ENCODE peak calls at places on chromosomes 11 and 22, in nine cellular contexts. U, W, T, C, N, I, X, S and Y are unnamed samples.

GRCh38 chr11:26805001-26805400 is 83.1 kb upstream of the SLC5A12 start:
- DNase-seq in W (no peak), T (no peak), U (no peak), X (no peak), N (no peak), I (no peak), S (no peak), C (no peak), Y (no peak)

GRCh38 chr11:43619863-43620505 is 60.6 kb upstream of the HSD17B12 start:
- DNase-seq in W (no peak), C (no peak), U (no peak), I (no peak), X (no peak), S (peak), T (no peak), N (no peak), Y (no peak)

GRCh38 chr11:48354013-48354412 is 12.3 kb downstream of the OR4C5 start:
- DNase-seq in X (no peak), I (no peak), W (no peak), S (no peak), C (no peak), U (no peak), T (no peak), N (no peak), Y (no peak)

GRCh38 chr11:129315781-129316579 is 59.7 kb upstream of the BARX2 start:
- DNase-seq in T (no peak), X (no peak), W (no peak), S (peak), U (no peak), C (no peak), N (peak), I (no peak), Y (peak)

GRCh38 chr11:2737876-2738275 is 38.1 kb upstream of the KCNQ1OT1 start:
- DNase-seq in W (no peak), U (no peak), N (peak), I (peak), C (no peak), S (no peak), T (no peak), X (no peak), Y (no peak)

GRCh38 chr11:76523147-76523546 is 78.3 kb downstream of the EMSY start:
- DNase-seq in C (no peak), X (no peak), T (no peak), N (no peak), S (peak), W (no peak), I (no peak), U (no peak), Y (no peak)

GRCh38 chr11:72122607-72123006 is 10.1 kb upstream of the ANAPC15 start:
- DNase-seq in C (no peak), I (no peak), W (no peak), S (no peak), U (no peak), T (no peak), N (no peak), X (no peak), Y (no peak)

GRCh38 chr11:68843703-68844312 is 2.1 kb upstream of the CPT1A start:
- DNase-seq in I (no peak), W (no peak), S (peak), N (peak), T (peak), X (no peak), C (peak), U (no peak), Y (peak)

GRCh38 chr22:19497245-19497644 is 17.5 kb downstream of the CDC45 start:
- DNase-seq in T (no peak), S (no peak), C (no peak), U (no peak), W (no peak), X (no peak), I (peak), N (no peak), Y (no peak)

GRCh38 chr11:9663699-9664275 is at the start of gene SWAP70:
- DNase-seq in S (peak), I (peak), C (peak), W (peak), U (peak), T (peak), X (no peak), N (peak), Y (peak)

GRCh38 chr22:26848244-26848920 is 191.0 kb downstream of the MIAT start:
- DNase-seq in N (no peak), S (no peak), W (no peak), C (no peak), T (no peak), I (no peak), X (no peak), U (no peak), Y (no peak)

GRCh38 chr11:79663012-79663411 is 222.2 kb upstream of the TENM4 start:
- DNase-seq in N (no peak), C (no peak), T (no peak), W (no peak), U (no peak), X (no peak), I (no peak), S (no peak), Y (no peak)

GRCh38 chr22:50206599-50206998 is 5.8 kb downstream of the SELENOO start:
- DNase-seq in N (peak), T (peak), C (peak), I (peak), X (no peak), U (no peak), S (peak), W (no peak), Y (no peak)

GRCh38 chr11:112903310-112903709 is 57.9 kb upstream of the NCAM1 start:
- DNase-seq in I (no peak), W (no peak), N (no peak), U (no peak), S (no peak), C (no peak), T (no peak), X (no peak), Y (no peak)

GRCh38 chr11:102139081-102139498 is 28.8 kb downstream of the YAP1 start:
- DNase-seq in X (no peak), S (no peak), T (no peak), I (no peak), W (no peak), C (no peak), U (no peak), N (no peak), Y (no peak)

GRCh38 chr11:2096001-2096918 is 42.9 kb downstream of the IGF2 start:
- DNase-seq in I (no peak), X (no peak), N (no peak), W (no peak), U (no peak), T (no peak), S (no peak), C (peak), Y (no peak)

GRCh38 chr11:67316882-67317364 is 13.6 kb downstream of the SSH3 start:
- DNase-seq in I (no peak), N (no peak), W (no peak), S (no peak), X (no peak), C (no peak), U (peak), T (no peak), Y (no peak)

GRCh38 chr11:92846542-92847125 is 122.8 kb upstream of the MTNR1B start:
- DNase-seq in I (no peak), C (no peak), X (no peak), W (no peak), N (peak), T (no peak), U (no peak), S (no peak), Y (no peak)

GRCh38 chr22:23888615-23889401 is 5.4 kb upstream of the MIF start:
- DNase-seq in C (no peak), U (peak), I (peak), W (no peak), N (no peak), X (no peak), S (peak), T (no peak), Y (no peak)

GRCh38 chr11:10663365-10663764 is 30.2 kb downstream of the IRAG1 start:
- DNase-seq in C (no peak), W (no peak), S (no peak), T (no peak), I (no peak), N (no peak), U (no peak), X (no peak), Y (no peak)

GRCh38 chr11:95087171-95087570 is 2.5 kb upstream of the ENDOD1 start:
- DNase-seq in I (no peak), C (no peak), T (no peak), N (no peak), X (no peak), U (no peak), W (no peak), S (no peak), Y (no peak)

GRCh38 chr11:6443269-6444003 is 2.6 kb upstream of the HPX start:
- DNase-seq in X (no peak), W (no peak), I (peak), C (peak), T (no peak), U (peak), S (peak), N (peak), Y (peak)

GRCh38 chr22:19060356-19061009 is 61.7 kb downstream of the DGCR2 start:
- DNase-seq in T (no peak), X (no peak), W (no peak), I (no peak), S (no peak), N (no peak), C (peak), U (no peak), Y (no peak)

GRCh38 chr11:45609902-45610301 is 55.5 kb downstream of the CHST1 start:
- DNase-seq in C (no peak), I (no peak), U (no peak), N (no peak), S (no peak), W (no peak), X (no peak), T (no peak), Y (no peak)

GRCh38 chr11:64643258-64643881 is 52.4 kb downstream of the SLC22A12 start:
- DNase-seq in C (peak), N (no peak), S (no peak), W (no peak), X (no peak), I (peak), T (no peak), U (no peak), Y (no peak)

GRCh38 chr22:17861909-17862308 is 87.6 kb upstream of the BID start:
- DNase-seq in W (no peak), S (no peak), X (no peak), C (no peak), I (no peak), T (no peak), N (no peak), U (no peak), Y (no peak)

GRCh38 chr22:45997775-45998637 is 21.0 kb upstream of the WNT7B start:
- DNase-seq in W (no peak), N (no peak), S (no peak), I (no peak), U (no peak), X (no peak), T (no peak), C (peak), Y (no peak)

GRCh38 chr11:76288166-76288978 is 82.1 kb upstream of the WNT11 start:
- DNase-seq in U (no peak), S (no peak), X (no peak), N (no peak), W (no peak), C (no peak), I (no peak), T (no peak), Y (no peak)

GRCh38 chr22:47811971-47812370 is 1049.5 kb downstream of the TBC1D22A start:
- DNase-seq in C (no peak), W (no peak), N (no peak), T (no peak), I (no peak), X (no peak), S (no peak), U (no peak), Y (no peak)

DNA sequence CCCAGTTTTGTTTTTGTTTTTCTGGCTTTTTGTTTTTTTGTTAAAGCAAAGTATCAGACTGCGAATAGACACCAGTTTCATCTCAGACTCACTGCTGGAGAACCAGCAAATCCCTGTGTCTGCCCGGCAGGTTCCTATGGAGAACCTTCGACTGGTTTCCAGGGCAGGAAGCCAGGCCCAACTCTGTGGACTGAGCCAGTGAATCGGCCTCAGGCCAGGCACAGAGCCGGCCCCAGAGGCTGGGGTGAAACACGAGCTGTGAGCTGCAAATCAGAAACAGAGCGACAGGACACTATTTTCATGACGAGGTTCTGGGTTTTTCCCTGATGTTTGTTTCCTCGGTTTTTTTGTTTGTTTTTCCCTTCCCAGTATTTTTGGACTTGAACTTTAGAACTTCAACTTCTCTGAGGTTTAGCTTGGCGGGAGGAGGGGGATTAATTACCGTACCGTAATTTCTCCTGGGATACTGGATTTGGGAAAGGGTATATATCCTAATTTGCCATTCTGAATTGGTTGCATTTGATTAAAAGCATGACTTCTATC is 15.9 kb upstream of the B4GALNT4 start:
- DNase-seq in C (peak), T (no peak), S (peak), U (no peak), W (peak), I (peak), X (no peak), N (peak), Y (peak)
- TF ChIP-seq POLR2A in C (no peak), T (no peak), S (peak), U (no peak), W (peak), I (no peak), X (no peak), N (no peak), Y (no peak)

GRCh38 chr22:43826142-43827093 is 14.3 kb upstream of the EFCAB6 start:
- DNase-seq in X (no peak), W (no peak), C (no peak), I (no peak), N (no peak), S (no peak), T (no peak), U (peak), Y (peak)
- H3K4me3 ChIP-seq in X (no peak), W (no peak), C (no peak), I (no peak), N (no peak), S (no peak), T (no peak), U (no peak), Y (no peak)

DNA sequence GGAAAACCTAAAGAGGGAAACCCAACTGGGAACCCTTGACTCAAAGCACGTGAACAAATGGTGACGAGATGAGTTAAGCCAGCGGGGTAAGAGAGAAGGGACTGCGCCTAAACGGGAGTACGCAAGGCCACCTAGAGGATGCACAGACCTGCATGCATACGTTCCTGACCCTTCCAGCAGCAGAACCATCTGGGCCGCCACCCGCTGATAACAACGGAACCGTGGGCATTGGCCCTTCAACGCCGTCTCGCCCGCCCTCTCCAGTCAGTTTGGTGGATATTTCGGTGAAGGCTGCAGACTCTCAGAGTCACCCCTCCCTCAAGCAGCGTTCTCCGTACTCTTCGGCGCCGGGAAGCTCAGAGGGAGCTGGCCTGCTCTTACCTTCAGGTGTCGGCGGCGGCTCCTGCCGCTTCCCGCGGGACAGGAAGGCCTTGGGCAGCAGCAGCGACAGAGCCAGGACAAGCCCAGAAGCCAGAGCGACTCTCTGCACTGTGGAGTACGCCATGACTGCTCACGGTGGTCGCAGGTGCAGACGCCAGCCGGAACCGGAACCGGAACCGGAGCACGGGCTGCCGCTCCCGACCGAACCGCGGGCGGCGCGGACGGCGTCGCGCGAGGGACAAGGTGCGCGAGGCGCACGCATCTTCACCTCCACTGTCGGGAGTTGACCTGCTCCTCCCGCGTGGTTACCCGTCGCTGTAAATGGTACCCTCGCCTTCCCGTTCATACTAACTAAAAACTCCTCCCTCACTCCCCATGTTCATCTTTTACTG is at the start of gene RIC3:
- DNase-seq in W (no peak), U (no peak), S (no peak), X (no peak), C (peak), I (no peak), N (peak), T (peak), Y (peak)
- TF ChIP-seq EP300 in W (no peak), U (no peak), S (no peak), X (no peak), C (no peak), I (no peak), N (no peak), T (no peak), Y (no peak)

GRCh38 chr11:12666905-12667304 is 7.3 kb upstream of the TEAD1 start:
- DNase-seq in T (no peak), X (no peak), S (no peak), N (no peak), W (no peak), U (no peak), C (no peak), I (no peak), Y (no peak)

GRCh38 chr11:12664410-12664809 is 9.8 kb upstream of the TEAD1 start:
- DNase-seq in N (no peak), S (no peak), X (no peak), U (no peak), I (no peak), W (no peak), C (no peak), T (no peak), Y (no peak)

GRCh38 chr11:12669930-12670329 is 4.3 kb upstream of the TEAD1 start:
- DNase-seq in X (no peak), S (peak), C (no peak), N (no peak), I (no peak), U (no peak), T (no peak), W (no peak), Y (no peak)

GRCh38 chr11:12668166-12668565 is 6.1 kb upstream of the TEAD1 start:
- DNase-seq in I (no peak), X (no peak), W (no peak), U (no peak), C (no peak), S (no peak), N (no peak), T (no peak), Y (no peak)

DNA sequence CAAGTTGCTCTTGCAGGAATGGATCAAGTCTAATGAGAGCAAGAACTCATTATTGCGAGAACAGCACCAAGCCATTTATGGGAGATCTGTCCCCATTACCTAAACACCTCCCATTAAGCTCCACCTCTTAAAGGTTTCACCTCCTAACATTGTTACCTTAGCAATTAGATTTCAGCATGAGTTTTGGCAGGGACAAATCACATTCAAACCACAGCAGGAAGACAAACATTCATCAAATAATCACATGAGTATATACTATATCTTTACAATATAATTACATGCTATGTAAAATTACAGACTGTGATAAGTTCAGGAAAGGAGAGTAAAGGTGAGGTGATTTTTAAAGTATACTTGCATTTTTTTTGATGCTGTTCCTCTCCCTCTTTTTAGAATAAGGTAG is 6.6 kb upstream of the TEAD1 start:
- DNase-seq in I (no peak), W (no peak), S (no peak), N (no peak), C (no peak), X (no peak), T (no peak), U (no peak), Y (no peak)
- TF ChIP-seq POLR2A in I (no peak), W (no peak), S (no peak), N (no peak), C (no peak), X (no peak), T (no peak), U (no peak), Y (no peak)

GRCh38 chr22:28773461-28773867 is 969 bp downstream of the CCDC117 start:
- DNase-seq in W (no peak), U (peak), T (no peak), X (peak), C (no peak), S (no peak), I (no peak), N (no peak), Y (no peak)
- H3K4me3 ChIP-seq in W (peak), U (peak), T (peak), X (peak), C (peak), S (peak), I (peak), N (peak), Y (peak)

GRCh38 chr11:123653997-123654565 is 343 bp downstream of the SCN3B start:
- DNase-seq in U (peak), W (no peak), T (no peak), X (no peak), S (no peak), I (peak), C (peak), N (peak), Y (peak)
- TF ChIP-seq EP300 in U (no peak), W (no peak), T (no peak), X (no peak), S (no peak), I (no peak), C (no peak), N (no peak), Y (no peak)

GRCh38 chr11:84339796-84340195 is 1053.6 kb upstream of the CCDC90B start:
- DNase-seq in C (no peak), N (no peak), I (no peak), X (no peak), S (peak), W (no peak), U (no peak), T (no peak), Y (no peak)

GRCh38 chr11:84345027-84345426 is 1058.9 kb upstream of the CCDC90B start:
- DNase-seq in C (no peak), X (no peak), S (no peak), T (no peak), U (no peak), W (no peak), N (no peak), I (no peak), Y (no peak)

GRCh38 chr11:84345597-84345996 is 1059.4 kb upstream of the CCDC90B start:
- DNase-seq in I (no peak), U (no peak), N (no peak), W (no peak), X (no peak), C (no peak), S (no peak), T (no peak), Y (no peak)
- TF ChIP-seq POLR2A in I (no peak), U (no peak), N (no peak), W (no peak), X (no peak), C (no peak), S (no peak), T (no peak), Y (no peak)

DNA sequence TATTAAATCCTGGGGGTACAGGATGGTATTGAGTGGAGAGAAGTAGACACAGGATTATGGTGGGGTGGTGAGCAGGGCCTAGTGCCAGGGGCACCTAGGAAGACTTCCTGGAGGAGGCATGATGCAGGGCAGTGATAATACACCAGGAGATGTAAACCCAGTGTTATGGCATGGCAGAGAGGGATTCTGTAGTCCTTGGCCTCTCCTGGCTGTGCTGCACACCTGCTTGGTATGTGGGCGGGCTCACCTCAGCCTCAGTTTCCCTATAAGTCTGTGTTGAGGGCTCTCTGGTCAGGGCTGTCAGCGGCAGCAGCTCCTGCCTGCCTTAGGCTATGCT is 2.2 kb downstream of the PDXP start:
- DNase-seq in U (no peak), W (no peak), S (no peak), I (no peak), N (no peak), C (no peak), X (no peak), T (no peak), Y (no peak)
- H3K4me3 ChIP-seq in U (no peak), W (no peak), S (peak), I (peak), N (no peak), C (no peak), X (peak), T (no peak), Y (no peak)